ENCODE peak calls at places on chromosomes 16 and 17, in seven cellular contexts. O, X, G, R, M, S and K are unnamed samples.

GRCh38 chr17:12509836-12510235 is 155.9 kb upstream of the MYOCD start:
- DNase-seq in O (no peak), X (no peak), G (no peak), R (peak; percentile 31), M (no peak), S (no peak), K (no peak)

GRCh38 chr17:7916383-7916677 is 241 bp upstream of the RNF227 start:
- DNase-seq in O (no peak), X (peak; percentile 56), G (no peak), R (no peak), M (no peak), S (no peak), K (no peak)

GRCh38 chr17:47220531-47220999 is 11.4 kb downstream of the MYL4 start:
- DNase-seq in O (no peak), X (no peak), G (no peak), R (no peak), M (no peak), S (no peak), K (no peak)

GRCh38 chr17:76593338-76593737 is 7.7 kb upstream of the ST6GALNAC2 start:
- DNase-seq in O (no peak), X (no peak), G (no peak), R (no peak), M (no peak), S (peak; percentile 92), K (no peak)

GRCh38 chr17:18921912-18922451 is 30.0 kb upstream of the SLC5A10 start:
- DNase-seq in O (no peak), X (no peak), G (no peak), R (no peak), M (no peak), S (no peak), K (no peak)

GRCh38 chr17:62933986-62934385 is 32.0 kb upstream of the TANC2 start:
- DNase-seq in O (no peak), X (no peak), G (no peak), R (peak; percentile 58), M (no peak), S (no peak), K (no peak)

GRCh38 chr16:55297910-55298175 is 26.2 kb upstream of the IRX6 start:
- DNase-seq in O (no peak), X (no peak), G (no peak), R (peak; percentile 67), M (no peak), S (peak; percentile 82), K (no peak)

GRCh38 chr16:2371421-2371820 is 30.9 kb upstream of the ABCA3 start:
- DNase-seq in O (no peak), X (no peak), G (no peak), R (no peak), M (no peak), S (no peak), K (no peak)

GRCh38 chr17:75523647-75524046 is 1.9 kb upstream of the LLGL2 start:
- DNase-seq in O (no peak), X (no peak), G (no peak), R (no peak), M (no peak), S (no peak), K (no peak)

GRCh38 chr17:31754239-31754945 is 104.7 kb downstream of the COPRS start:
- DNase-seq in O (no peak), X (no peak), G (no peak), R (peak; percentile 78), M (peak; percentile 61), S (peak; percentile 75), K (no peak)

GRCh38 chr17:51734462-51734861 is 424.1 kb downstream of the CA10 start:
- DNase-seq in O (no peak), X (no peak), G (peak; percentile 41), R (no peak), M (no peak), S (no peak), K (no peak)

GRCh38 chr17:41528959-41529353 is 848 bp upstream of the KRT19 start:
- DNase-seq in O (no peak), X (no peak), G (no peak), R (no peak), M (no peak), S (peak; percentile 63), K (no peak)

GRCh38 chr16:74372953-74373846 is 2.9 kb upstream of the NPIPB15 start:
- DNase-seq in O (no peak), X (no peak), G (no peak), R (no peak), M (no peak), S (no peak), K (no peak)

GRCh38 chr16:30839523-30840227 is 52.7 kb upstream of the ZNF629 start:
- DNase-seq in O (no peak), X (no peak), G (no peak), R (no peak), M (no peak), S (no peak), K (no peak)

GRCh38 chr16:69463876-69464275 is 39.5 kb downstream of the CYB5B start:
- DNase-seq in O (no peak), X (no peak), G (no peak), R (no peak), M (no peak), S (no peak), K (no peak)

GRCh38 chr16:69466547-69466946 is 42.1 kb downstream of the CYB5B start:
- DNase-seq in O (no peak), X (no peak), G (no peak), R (no peak), M (no peak), S (no peak), K (no peak)

GRCh38 chr16:69467531-69468204 is 43.2 kb downstream of the CYB5B start:
- DNase-seq in O (no peak), X (no peak), G (no peak), R (no peak), M (no peak), S (no peak), K (no peak)

GRCh38 chr16:69465881-69466280 is 41.5 kb downstream of the CYB5B start:
- DNase-seq in O (no peak), X (no peak), G (no peak), R (no peak), M (no peak), S (no peak), K (no peak)

DNA sequence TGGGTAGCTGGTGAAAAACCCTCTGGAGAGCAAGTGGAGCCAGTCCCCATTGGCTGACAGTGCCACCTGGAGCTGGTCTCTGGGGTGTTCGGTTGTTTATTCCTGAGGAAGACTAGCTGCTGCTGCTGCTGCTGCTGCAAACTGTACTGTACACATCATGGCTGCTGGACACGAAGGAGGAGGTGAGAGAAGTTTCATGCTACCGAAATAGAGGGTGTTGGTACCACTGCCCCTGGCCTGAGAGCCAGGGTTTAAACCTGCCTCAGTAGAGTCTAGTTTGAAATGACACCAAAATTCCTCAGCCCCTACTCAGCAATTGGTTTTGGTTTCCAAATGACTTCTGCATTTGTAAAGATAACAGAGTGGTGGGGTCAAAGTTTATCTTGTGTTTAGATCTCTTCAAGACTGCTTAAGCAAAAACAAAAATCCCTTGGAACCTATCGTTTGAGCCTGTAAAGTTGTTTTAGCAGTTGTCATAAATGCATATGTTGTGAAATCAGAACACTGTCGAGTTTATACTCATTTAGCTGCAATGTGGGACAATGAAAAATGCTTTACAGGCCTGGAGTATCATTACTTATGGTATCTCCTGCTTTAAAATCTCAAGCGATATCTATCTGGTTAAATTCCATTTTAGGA is 40.8 kb downstream of the CYB5B start:
- DNase-seq in O (no peak), X (no peak), G (no peak), R (no peak), M (no peak), S (no peak), K (no peak)
- TF ChIP-seq CTCF in O (no peak), X (no peak), G (no peak), R (no peak), M (no peak), S (no peak), K (no peak)

GRCh38 chr17:2029911-2030778 is at the start of gene DPH1:
- DNase-seq in O (peak; percentile 76), X (peak; percentile 82), G (peak; percentile 95), R (peak; percentile 89), M (no peak), S (peak; percentile 83), K (peak; percentile 76)

GRCh38 chr17:2028234-2028614 is 1.7 kb upstream of the DPH1 start:
- DNase-seq in O (no peak), X (no peak), G (no peak), R (no peak), M (no peak), S (no peak), K (no peak)

GRCh38 chr17:2028737-2029136 is 1.2 kb upstream of the DPH1 start:
- DNase-seq in O (no peak), X (no peak), G (no peak), R (no peak), M (no peak), S (no peak), K (no peak)

GRCh38 chr17:2033128-2033527 is 3.2 kb downstream of the DPH1 start:
- DNase-seq in O (no peak), X (no peak), G (no peak), R (no peak), M (no peak), S (no peak), K (no peak)

GRCh38 chr17:2030779-2031163 is 818 bp downstream of the DPH1 start:
- DNase-seq in O (no peak), X (no peak), G (peak; percentile 70), R (peak; percentile 90), M (no peak), S (peak; percentile 36), K (peak; percentile 44)
- TF ChIP-seq CTCF in O (peak; percentile 20), X (peak; percentile 41), G (no peak), R (peak; percentile 77), M (peak; percentile 71), S (peak; percentile 66), K (peak; percentile 67)

DNA sequence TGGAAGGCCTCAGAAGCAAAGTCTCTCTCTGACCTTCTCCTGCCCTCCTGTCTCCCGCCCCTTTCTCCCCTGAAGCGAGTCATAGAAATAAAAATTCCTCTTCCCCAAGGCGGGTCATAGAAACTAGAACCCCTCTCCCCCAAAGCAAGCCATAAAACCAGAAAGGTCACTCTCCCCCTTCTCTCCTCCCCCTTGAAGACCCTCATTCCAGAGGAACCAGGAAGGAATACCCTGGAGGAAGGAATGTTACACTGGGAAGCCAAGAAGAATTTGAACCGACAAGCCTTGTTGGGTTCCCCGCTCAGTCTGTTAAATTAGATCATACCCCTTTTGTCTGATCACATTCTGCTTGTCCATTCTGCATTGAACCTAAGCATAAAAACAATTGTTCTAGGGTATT is 2.7 kb upstream of the GJC1 start:
- DNase-seq in O (no peak), X (no peak), G (no peak), R (no peak), M (no peak), S (no peak), K (no peak)
- TF ChIP-seq CTCF in O (no peak), X (no peak), G (no peak), R (no peak), M (peak; percentile 3), S (no peak), K (peak; percentile 25)

DNA sequence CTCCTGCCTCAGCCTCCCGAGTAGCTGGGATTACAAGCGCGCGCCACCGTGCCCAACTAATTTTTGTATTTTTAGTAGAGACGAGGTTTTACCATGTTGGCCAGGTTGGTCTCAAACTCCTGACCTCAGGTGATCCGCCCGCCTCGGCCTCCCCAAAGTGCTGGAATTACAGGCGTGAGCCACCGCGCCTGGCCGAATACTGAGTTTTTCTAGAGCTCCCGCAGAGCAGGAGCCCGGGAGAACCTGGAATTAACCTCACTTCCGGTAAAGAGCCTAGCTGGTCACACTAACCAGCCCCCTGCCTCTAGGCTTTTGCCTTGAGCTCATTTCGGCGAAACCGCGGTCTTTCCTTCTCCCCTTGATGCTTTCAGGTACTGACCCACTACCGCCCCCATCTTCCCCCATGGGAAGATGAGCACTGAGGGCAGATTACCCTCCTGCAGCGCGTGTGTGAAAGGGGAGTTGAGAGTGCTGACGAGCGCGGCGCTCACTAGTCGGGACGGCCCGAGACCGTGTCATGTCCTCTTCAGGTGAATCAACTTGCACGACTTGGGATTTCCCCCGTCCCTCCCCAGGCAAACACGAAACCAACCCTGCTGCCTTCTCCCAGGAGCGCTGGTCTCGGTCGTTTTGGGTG is 743 bp upstream of the NEK8 start:
- DNase-seq in O (peak; percentile 75), X (peak; percentile 67), G (peak; percentile 82), R (no peak), M (no peak), S (peak; percentile 74), K (no peak)
- TF ChIP-seq CTCF in O (peak; percentile 18), X (peak; percentile 27), G (no peak), R (peak; percentile 40), M (peak; percentile 23), S (peak; percentile 32), K (no peak)